ENCODE peak calls at places on chromosome 15, in ten cellular contexts. Y is amniotic stem cell; H is NCI-H2081; Z is naive thymus-derived CD8-positive, alpha-beta T cell; V is fibroblast of villous mesenchyme; P is AG09319; N is activated CD4-positive, alpha-beta memory T cell treated with anti-CD3 and anti-CD28 coated beads, Interleukin-2, amount 10 ng/mL, durations not matched to agents 7 days and 5 days; Q is adrenal gland; X is NCI-H2171 treated with DMSO at 0.1 percent for 48 hours; I is HFFc6. E is an unnamed sample.

GRCh38 chr15:90035835-90036220 is 34.7 kb downstream of the ZNF710 start:
- DNase-seq in P (no peak), N (no peak), Y (no peak), H (no peak), I (no peak), X (no peak), Q (peak), V (no peak), Z (no peak), E (no peak)

GRCh38 chr15:60799885-60800728 is 321.2 kb upstream of the ICE2 start:
- DNase-seq in I (peak), Z (no peak), X (no peak), V (peak), H (no peak), N (no peak), P (no peak), Q (no peak), Y (no peak), E (no peak)

GRCh38 chr15:93348711-93349110 is 259.7 kb upstream of the RGMA start:
- DNase-seq in X (no peak), H (no peak), Z (no peak), Y (no peak), V (no peak), N (no peak), P (no peak), I (no peak), Q (no peak), E (no peak)

GRCh38 chr15:77753238-77753873 is 120.6 kb upstream of the LINGO1 start:
- DNase-seq in I (peak), Q (peak), P (no peak), N (no peak), X (no peak), V (peak), H (no peak), Y (no peak), Z (no peak), E (peak)

GRCh38 chr15:73946046-73946678 is 19.9 kb downstream of the LOXL1 start:
- DNase-seq in Z (no peak), X (no peak), N (no peak), H (no peak), V (no peak), Y (no peak), P (no peak), Q (no peak), I (no peak), E (peak)

GRCh38 chr15:74502301-74502700 is 38.7 kb upstream of the ARID3B start:
- DNase-seq in Q (no peak), V (no peak), H (no peak), X (no peak), I (no peak), N (no peak), P (no peak), Z (no peak), Y (no peak), E (no peak)

GRCh38 chr15:47196057-47196456 is 521.2 kb upstream of the SEMA6D start:
- DNase-seq in X (peak), P (peak), H (peak), Y (peak), I (peak), Z (peak), V (peak), N (peak), Q (peak), E (peak)

GRCh38 chr15:45027220-45027619 is 4.2 kb downstream of the SORD start:
- DNase-seq in Q (no peak), X (no peak), Z (no peak), H (no peak), Y (no peak), I (no peak), N (no peak), V (no peak), P (no peak), E (no peak)

GRCh38 chr15:28919201-28919627 is 33.4 kb downstream of the APBA2 start:
- DNase-seq in X (no peak), V (no peak), P (no peak), H (no peak), Z (peak), Y (no peak), I (no peak), N (peak), Q (no peak), E (no peak)

GRCh38 chr15:55789066-55789660 is 46.2 kb upstream of the PRTG start:
- DNase-seq in P (no peak), V (no peak), H (no peak), X (no peak), Z (peak), Q (peak), Y (no peak), I (no peak), N (peak), E (peak)

GRCh38 chr15:26891448-26891881 is 24.6 kb downstream of the GABRA5 start:
- DNase-seq in N (peak), Z (no peak), Y (no peak), Q (peak), X (peak), I (peak), H (peak), V (peak), P (peak), E (peak)

GRCh38 chr15:39181901-39182300 is 399.0 kb upstream of the THBS1 start:
- DNase-seq in P (peak), Y (peak), N (no peak), H (no peak), Q (no peak), I (peak), Z (no peak), X (no peak), V (peak), E (no peak)

GRCh38 chr15:66253643-66254363 is at the start of gene MEGF11:
- DNase-seq in I (no peak), Z (no peak), P (no peak), N (no peak), Y (no peak), Q (peak), X (peak), H (peak), V (peak), E (no peak)

GRCh38 chr15:39896837-39897236 is 23.2 kb downstream of the GPR176 start:
- DNase-seq in I (peak), Q (no peak), V (peak), N (no peak), Z (no peak), Y (no peak), P (no peak), X (no peak), H (no peak), E (no peak)